ENCODE peak calls at places on chromosomes 12 and 14, in nine cellular contexts. F, P, A, E, V, C, R, I and L are unnamed samples.

GRCh38 chr12:31650927-31651326 is 8.6 kb upstream of the ETFBKMT start:
- DNase-seq in R (no peak), P (no peak), E (no peak), A (no peak), C (no peak), F (no peak), I (peak; percentile 12), V (no peak), L (no peak)

GRCh38 chr14:45198551-45198950 is 54.5 kb downstream of the MIS18BP1 start:
- DNase-seq in I (peak; percentile 64), E (no peak), V (no peak), F (no peak), A (peak; percentile 60), C (no peak), R (peak; percentile 75), P (no peak), L (no peak)

GRCh38 chr12:110880651-110881050 is 33.9 kb downstream of the CCDC63 start:
- DNase-seq in A (no peak), P (no peak), C (no peak), E (no peak), F (no peak), V (no peak), I (no peak), R (no peak), L (no peak)

GRCh38 chr14:101835166-101835557 is 73.7 kb downstream of the PPP2R5C start:
- DNase-seq in R (peak; percentile 46), F (no peak), C (no peak), P (no peak), E (no peak), V (no peak), I (no peak), A (peak; percentile 15), L (no peak)

GRCh38 chr14:79134346-79134745 is 964.2 kb downstream of the NRXN3 start:
- DNase-seq in V (no peak), A (no peak), R (no peak), F (no peak), I (no peak), P (no peak), C (no peak), E (no peak), L (no peak)

GRCh38 chr14:70397746-70398145 is 19.1 kb downstream of the SYNJ2BP start:
- DNase-seq in C (no peak), P (no peak), V (no peak), A (no peak), F (no peak), E (no peak), I (no peak), R (no peak), L (no peak)

GRCh38 chr12:124545508-124546418 is 21.6 kb downstream of the NCOR2 start:
- DNase-seq in A (no peak), C (peak; percentile 95), P (no peak), F (no peak), R (peak; percentile 70), V (no peak), I (peak; percentile 65), E (peak; percentile 73), L (peak; percentile 87)

GRCh38 chr14:103140316-103141109 is 17.3 kb downstream of the TNFAIP2 start:
- DNase-seq in C (peak; percentile 97), R (peak; percentile 18), I (no peak), V (no peak), A (no peak), E (peak; percentile 80), F (no peak), P (no peak), L (peak; percentile 92)

GRCh38 chr14:106681161-106681955 is 1155.0 kb downstream of the TMEM121 start:
- DNase-seq in R (no peak), A (no peak), E (no peak), C (no peak), F (no peak), P (no peak), I (no peak), V (no peak), L (no peak)
- TF ChIP-seq CTCF in R (no peak), A (no peak), E (peak; percentile 29), C (peak; percentile 15), F (no peak), P (no peak), I (no peak), V (no peak), L (peak; percentile 34)

GRCh38 chr12:83190631-83191390 is 504.1 kb downstream of the TMTC2 start:
- DNase-seq in V (no peak), R (no peak), P (no peak), C (no peak), E (no peak), I (no peak), A (no peak), F (no peak), L (no peak)
- TF ChIP-seq CTCF in V (no peak), R (no peak), P (no peak), C (no peak), E (no peak), I (no peak), A (no peak), F (no peak), L (no peak)

GRCh38 chr12:50186667-50187066 is 19.5 kb upstream of the CERS5 start:
- DNase-seq in E (no peak), V (no peak), F (no peak), R (peak; percentile 79), I (peak; percentile 68), P (no peak), A (no peak), C (no peak), L (no peak)

GRCh38 chr12:50188280-50188781 is 21.2 kb upstream of the CERS5 start:
- DNase-seq in C (no peak), V (no peak), F (no peak), P (no peak), R (peak; percentile 78), E (no peak), A (no peak), I (peak; percentile 68), L (no peak)

GRCh38 chr12:50188875-50189575 is 21.9 kb upstream of the CERS5 start:
- DNase-seq in E (peak; percentile 91), R (no peak), F (no peak), I (no peak), A (no peak), V (no peak), C (peak; percentile 62), P (no peak), L (peak; percentile 26)

GRCh38 chr12:50185975-50186663 is 18.9 kb upstream of the CERS5 start:
- DNase-seq in C (no peak), V (no peak), A (peak; percentile 53), I (peak; percentile 85), F (no peak), P (no peak), E (no peak), R (peak; percentile 63), L (no peak)

GRCh38 chr12:50187084-50187900 is 20.1 kb upstream of the CERS5 start:
- DNase-seq in C (peak; percentile 49), P (no peak), R (peak; percentile 91), A (no peak), E (peak; percentile 53), V (no peak), F (no peak), I (peak; percentile 93), L (peak; percentile 50)
- TF ChIP-seq CTCF in C (no peak), P (no peak), R (no peak), A (no peak), E (no peak), V (no peak), F (no peak), I (no peak), L (no peak)

DNA sequence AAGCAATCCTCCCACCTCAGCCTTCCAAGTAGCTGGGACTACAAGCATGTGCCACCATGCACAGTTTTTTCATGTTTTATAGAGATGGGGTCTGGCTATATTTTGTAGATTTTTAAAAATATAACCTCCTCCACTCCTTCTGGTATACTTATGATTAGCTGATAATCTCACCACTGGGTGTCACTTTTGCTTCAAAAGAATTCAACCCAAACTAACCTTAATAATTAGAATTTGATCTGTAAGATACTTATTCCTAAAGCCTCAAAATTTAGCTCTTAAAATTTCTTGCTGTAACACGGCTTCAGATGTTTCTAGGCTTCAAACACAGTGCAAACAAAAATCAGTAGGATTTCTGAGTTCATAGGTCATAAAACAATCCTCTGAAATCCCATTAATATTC is 130.3 kb downstream of the CEP83 start:
- DNase-seq in E (no peak), C (peak; percentile 7), A (no peak), P (no peak), R (peak; percentile 19), I (peak; percentile 39), V (no peak), F (no peak), L (no peak)
- TF ChIP-seq CTCF in E (peak; percentile 23), C (no peak), A (peak; percentile 17), P (no peak), R (no peak), I (peak; percentile 9), V (no peak), F (no peak), L (no peak)